ENCODE peak calls at places on chromosomes 5 and 9, in four cellular contexts. One of them, this sample, is unnamed. For H3K27me3, the result is how much of the 10 kb centered on the place peaks cover.

GRCh38 chr5:119412828-119413227 is 39.5 kb upstream of the HSD17B4 start:
- DNase-seq in neural progenitor cell: no peak
- DNase-seq in H1: no peak
- DNase-seq in GM23248: no peak
- DNase-seq in this sample: no peak

GRCh38 chr9:17669206-17669605 is 90.3 kb downstream of the SH3GL2 start:
- DNase-seq in H1: no peak
- DNase-seq in GM23248: no peak
- DNase-seq in neural progenitor cell: no peak
- DNase-seq in this sample: peak

GRCh38 chr5:68478306-68479091 is 262.9 kb downstream of the PIK3R1 start:
- DNase-seq in neural progenitor cell: no peak
- DNase-seq in GM23248: peak
- DNase-seq in H1: no peak
- DNase-seq in this sample: no peak

GRCh38 chr5:121174351-121174750 is 677.3 kb upstream of the FTMT start:
- DNase-seq in H1: no peak
- DNase-seq in GM23248: peak
- DNase-seq in neural progenitor cell: no peak
- DNase-seq in this sample: no peak

GRCh38 chr9:126293522-126293889 is 33.1 kb upstream of the MVB12B start:
- DNase-seq in GM23248: no peak
- DNase-seq in H1: no peak
- DNase-seq in neural progenitor cell: peak
- DNase-seq in this sample: peak

GRCh38 chr9:100756217-100756616 is 178.3 kb downstream of the CAVIN4 start:
- DNase-seq in H1: no peak
- DNase-seq in GM23248: peak
- DNase-seq in neural progenitor cell: no peak
- DNase-seq in this sample: no peak

GRCh38 chr9:126672634-126673284 is 59.0 kb downstream of the LMX1B start:
- DNase-seq in neural progenitor cell: peak
- DNase-seq in H1: no peak
- DNase-seq in GM23248: no peak
- DNase-seq in this sample: no peak

GRCh38 chr5:154878642-154879335 is 20.4 kb downstream of the CNOT8 start:
- DNase-seq in H1: no peak
- DNase-seq in neural progenitor cell: no peak
- DNase-seq in GM23248: peak
- DNase-seq in this sample: peak

GRCh38 chr9:131095666-131096489 is 453 bp upstream of the AIF1L start:
- DNase-seq in GM23248: peak
- DNase-seq in H1: peak
- DNase-seq in neural progenitor cell: peak
- DNase-seq in this sample: no peak

GRCh38 chr5:156755421-156756087 is 94.5 kb upstream of the PPP1R2B start:
- DNase-seq in H1: no peak
- DNase-seq in neural progenitor cell: no peak
- DNase-seq in GM23248: peak
- DNase-seq in this sample: no peak

GRCh38 chr5:136031713-136032112 is 2.9 kb downstream of the TGFBI start:
- DNase-seq in neural progenitor cell: no peak
- DNase-seq in GM23248: peak
- DNase-seq in H1: no peak
- DNase-seq in this sample: no peak

GRCh38 chr5:177471610-177472356 is 1.7 kb downstream of the DBN1 start:
- DNase-seq in GM23248: peak
- DNase-seq in neural progenitor cell: no peak
- DNase-seq in H1: no peak
- DNase-seq in this sample: no peak

GRCh38 chr9:33135086-33135958 is 31.8 kb downstream of the B4GALT1 start:
- DNase-seq in H1: no peak
- DNase-seq in neural progenitor cell: no peak
- DNase-seq in GM23248: no peak
- DNase-seq in this sample: no peak

GRCh38 chr5:147317978-147318684 is 83.3 kb downstream of the STK32A start:
- DNase-seq in GM23248: no peak
- DNase-seq in neural progenitor cell: no peak
- DNase-seq in H1: no peak
- DNase-seq in this sample: no peak

GRCh38 chr5:143006511-143006910 is 236.3 kb downstream of the ARHGAP26 start:
- DNase-seq in neural progenitor cell: no peak
- DNase-seq in GM23248: peak
- DNase-seq in H1: no peak
- DNase-seq in this sample: peak

GRCh38 chr9:135077497-135078200 is 9.8 kb upstream of the OLFM1 start:
- DNase-seq in neural progenitor cell: peak
- DNase-seq in GM23248: peak
- DNase-seq in H1: no peak
- DNase-seq in this sample: peak

GRCh38 chr9:97640290-97640689 is 6.7 kb downstream of the NCBP1 start:
- DNase-seq in H1: no peak
- DNase-seq in GM23248: peak
- DNase-seq in neural progenitor cell: no peak
- DNase-seq in this sample: no peak

GRCh38 chr9:136222896-136223266 is 18.0 kb upstream of the LHX3 start:
- DNase-seq in neural progenitor cell: no peak
- DNase-seq in H1: no peak
- DNase-seq in GM23248: no peak
- DNase-seq in this sample: peak

GRCh38 chr5:132487841-132488555 is 2.6 kb downstream of the IRF1 start:
- DNase-seq in neural progenitor cell: no peak
- DNase-seq in GM23248: no peak
- DNase-seq in H1: no peak
- DNase-seq in this sample: no peak

GRCh38 chr5:32443541-32444190 is 874 bp downstream of the ZFR start:
- DNase-seq in GM23248: peak
- DNase-seq in neural progenitor cell: peak
- DNase-seq in H1: no peak
- DNase-seq in this sample: peak

GRCh38 chr9:124420991-124421543 is 5.8 kb upstream of the PSMB7 start:
- DNase-seq in H1: no peak
- DNase-seq in GM23248: peak
- DNase-seq in neural progenitor cell: no peak
- DNase-seq in this sample: peak

GRCh38 chr9:94259077-94259847 is at the start of gene ZNF169:
- DNase-seq in neural progenitor cell: peak
- DNase-seq in H1: peak
- DNase-seq in GM23248: peak
- DNase-seq in this sample: peak

GRCh38 chr9:70120834-70121510 is 77.3 kb downstream of the MAMDC2 start:
- DNase-seq in GM23248: peak
- DNase-seq in H1: no peak
- DNase-seq in neural progenitor cell: peak
- DNase-seq in this sample: no peak

GRCh38 chr5:76199321-76200318 is 116.4 kb downstream of the SV2C start:
- DNase-seq in GM23248: no peak
- DNase-seq in neural progenitor cell: no peak
- DNase-seq in H1: no peak
- DNase-seq in this sample: no peak

GRCh38 chr5:851076-851475 is 290 bp upstream of the ZDHHC11 start:
- DNase-seq in H1: no peak
- DNase-seq in GM23248: no peak
- DNase-seq in neural progenitor cell: no peak
- DNase-seq in this sample: no peak

GRCh38 chr9:136784249-136784996 is 6.7 kb upstream of the TMEM141 start:
- DNase-seq in H1: no peak
- DNase-seq in GM23248: peak
- DNase-seq in neural progenitor cell: peak
- DNase-seq in this sample: peak

GRCh38 chr9:94584555-94584954 is 9.1 kb downstream of the FBP2 start:
- DNase-seq in H1: no peak
- DNase-seq in neural progenitor cell: no peak
- DNase-seq in GM23248: no peak
- DNase-seq in this sample: no peak

GRCh38 chr5:14153932-14154646 is 10.9 kb downstream of the TRIO start:
- DNase-seq in GM23248: peak
- DNase-seq in H1: no peak
- DNase-seq in neural progenitor cell: peak
- DNase-seq in this sample: no peak

GRCh38 chr9:72524820-72525539 is 3.6 kb downstream of the TMC1 start:
- DNase-seq in GM23248: peak
- DNase-seq in H1: peak
- DNase-seq in neural progenitor cell: peak
- DNase-seq in this sample: no peak

GRCh38 chr5:90097082-90097477 is 312.5 kb downstream of the CETN3 start:
- DNase-seq in GM23248: no peak
- DNase-seq in H1: no peak
- DNase-seq in neural progenitor cell: no peak
- DNase-seq in this sample: no peak

GRCh38 chr5:105903069-105903468 is 1767.7 kb downstream of the EFNA5 start:
- DNase-seq in GM23248: peak
- DNase-seq in H1: no peak
- DNase-seq in neural progenitor cell: no peak
- DNase-seq in this sample: no peak

GRCh38 chr5:179819296-179820126 is 1.2 kb upstream of the SQSTM1 start:
- DNase-seq in H1: no peak
- DNase-seq in neural progenitor cell: peak
- DNase-seq in GM23248: peak
- DNase-seq in this sample: peak

GRCh38 chr9:14788846-14789245 is 66.3 kb upstream of the CER1 start:
- DNase-seq in H1: no peak
- DNase-seq in neural progenitor cell: no peak
- DNase-seq in GM23248: no peak
- DNase-seq in this sample: no peak

GRCh38 chr5:165560641-165561040 is 2055.2 kb downstream of the MAT2B start:
- DNase-seq in H1: no peak
- DNase-seq in neural progenitor cell: no peak
- DNase-seq in GM23248: no peak
- DNase-seq in this sample: no peak

GRCh38 chr5:55853271-55853670 is 2.1 kb downstream of the IL31RA start:
- DNase-seq in neural progenitor cell: no peak
- DNase-seq in GM23248: peak
- DNase-seq in H1: no peak
- DNase-seq in this sample: no peak

GRCh38 chr5:64318175-64318574 is 152.5 kb downstream of the RNF180 start:
- DNase-seq in neural progenitor cell: no peak
- DNase-seq in GM23248: no peak
- DNase-seq in H1: no peak
- DNase-seq in this sample: no peak

GRCh38 chr9:73715591-73715990 is 563.9 kb downstream of the ANXA1 start:
- DNase-seq in H1: no peak
- DNase-seq in neural progenitor cell: no peak
- DNase-seq in GM23248: no peak
- DNase-seq in this sample: no peak
- H3K27me3 ChIP-seq in H1: under half
- H3K27me3 ChIP-seq in neural progenitor cell: under half
- H3K27me3 ChIP-seq in GM23248: under half
- H3K27me3 ChIP-seq in this sample: under half

DNA sequence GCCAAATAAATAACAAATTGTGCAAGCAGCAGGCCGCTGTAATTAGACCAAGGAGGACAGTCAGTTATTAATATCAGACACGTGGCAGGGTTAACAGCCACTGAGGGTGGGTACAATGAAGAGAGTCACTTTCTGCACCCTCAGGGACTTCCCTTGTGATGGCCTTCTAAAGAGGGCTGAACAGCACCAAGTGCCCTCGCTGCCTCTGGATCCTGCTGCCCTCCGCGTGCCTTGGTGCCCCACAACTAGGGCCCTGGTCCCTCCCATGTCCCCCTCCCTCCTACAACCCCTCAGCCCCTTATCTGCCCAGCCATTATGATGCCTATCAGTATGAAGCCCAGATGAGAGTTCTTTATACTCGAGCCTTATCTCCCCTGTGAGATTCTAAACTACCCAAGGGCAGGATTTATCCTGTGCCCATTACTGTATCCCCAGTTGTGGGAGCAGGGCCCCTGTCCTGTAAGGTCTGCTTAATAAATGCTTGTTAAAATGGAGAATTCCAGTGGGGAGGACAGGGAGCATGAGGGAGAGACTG is 37.3 kb downstream of the PCDH1 start:
- DNase-seq in neural progenitor cell: no peak
- DNase-seq in H1: no peak
- DNase-seq in GM23248: no peak
- DNase-seq in this sample: peak
- H3K9ac ChIP-seq in neural progenitor cell: no peak
- H3K9ac ChIP-seq in H1: peak
- H3K9ac ChIP-seq in GM23248: no peak
- H3K9ac ChIP-seq in this sample: no peak

GRCh38 chr5:168530751-168531150 is 1.6 kb downstream of the FBLL1 start:
- DNase-seq in GM23248: peak
- DNase-seq in neural progenitor cell: no peak
- DNase-seq in H1: no peak
- DNase-seq in this sample: no peak
- H3K27me3 ChIP-seq in GM23248: under half
- H3K27me3 ChIP-seq in neural progenitor cell: under half
- H3K27me3 ChIP-seq in H1: under half
- H3K27me3 ChIP-seq in this sample: under half

GRCh38 chr5:10192309-10192708 is 57.4 kb downstream of the ATPSCKMT start:
- DNase-seq in H1: no peak
- DNase-seq in GM23248: peak
- DNase-seq in neural progenitor cell: no peak
- DNase-seq in this sample: no peak
- H3K9ac ChIP-seq in H1: no peak
- H3K9ac ChIP-seq in GM23248: no peak
- H3K9ac ChIP-seq in neural progenitor cell: no peak
- H3K9ac ChIP-seq in this sample: no peak

DNA sequence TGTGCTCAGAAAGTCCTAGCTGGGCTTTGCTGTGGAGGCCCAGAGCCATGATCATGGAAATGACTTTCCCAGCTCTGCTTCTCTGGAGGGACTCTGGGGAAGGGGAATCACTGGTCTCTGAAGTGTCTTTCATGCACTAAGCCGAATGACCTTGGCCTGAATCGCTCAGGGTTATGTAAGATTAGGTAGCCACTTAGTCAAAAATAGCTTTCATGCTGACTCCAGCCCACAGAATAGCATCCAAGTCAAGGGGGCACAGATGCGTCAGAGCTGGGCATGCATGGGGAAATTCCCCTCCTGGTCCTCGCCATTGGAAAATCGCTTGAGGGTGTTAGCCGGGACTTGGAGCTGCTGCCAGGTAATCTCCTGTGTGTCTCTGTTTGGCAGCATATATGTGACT is 36.1 kb upstream of the PPARGC1B start:
- DNase-seq in neural progenitor cell: no peak
- DNase-seq in GM23248: no peak
- DNase-seq in H1: no peak
- DNase-seq in this sample: no peak
- H3K27me3 ChIP-seq in neural progenitor cell: under half
- H3K27me3 ChIP-seq in GM23248: half or more
- H3K27me3 ChIP-seq in H1: under half
- H3K27me3 ChIP-seq in this sample: under half